ENCODE peak calls at places on chromosome 12, in five cellular contexts. N is activated naive CD8-positive, alpha-beta T cell treated with anti-CD3 and anti-CD28 coated beads, Interleukin-2, amount 50 U/mL, for 24 hours; Q is germinal center; B is endothelial cell; X is iris pigment epithelial cell. H is an unnamed sample.
A peak's percentile ranks its signal among the peaks of the same experiment; 100 is the strongest.

GRCh38 chr12:1928439-1929121 is 10.1 kb upstream of the CACNA2D4 start:
- DNase-seq in N (no peak), Q (no peak), B (no peak), X (no peak), H (no peak)

GRCh38 chr12:6367065-6367968 is 8.0 kb downstream of the SCNN1A start:
- DNase-seq in N (no peak), Q (peak; percentile 74), B (no peak), X (peak; percentile 54), H (peak; percentile 74)

GRCh38 chr12:131907379-131908081 is 13.1 kb downstream of the ULK1 start:
- DNase-seq in N (no peak), Q (no peak), B (no peak), X (no peak), H (no peak)

GRCh38 chr12:2764398-2764797 is 30.4 kb upstream of the FKBP4 start:
- DNase-seq in N (no peak), Q (no peak), B (no peak), X (no peak), H (no peak)

GRCh38 chr12:90090929-90091651 is 382.5 kb upstream of the ATP2B1 start:
- DNase-seq in N (peak; percentile 7), Q (no peak), B (no peak), X (peak; percentile 91), H (peak; percentile 78)

GRCh38 chr12:117850048-117850447 is 118.7 kb downstream of the KSR2 start:
- DNase-seq in N (peak; percentile 2), Q (peak; percentile 45), B (peak; percentile 47), X (peak; percentile 34), H (peak; percentile 54)

GRCh38 chr12:89824822-89825221 is 116.2 kb upstream of the ATP2B1 start:
- DNase-seq in N (no peak), Q (no peak), B (no peak), X (no peak), H (no peak)

GRCh38 chr12:116955382-116956021 is 44.8 kb downstream of the FBXW8 start:
- DNase-seq in N (no peak), Q (peak; percentile 8), B (no peak), X (peak; percentile 66), H (peak; percentile 71)

GRCh38 chr12:51533799-51534198 is 57.2 kb upstream of the SCN8A start:
- DNase-seq in N (no peak), Q (no peak), B (no peak), X (peak; percentile 17), H (peak; percentile 16)

H was measured in choroid plexus epithelial cell.